ENCODE peak calls at places on chromosomes 2 and 18, in nine cellular contexts. C, W, Q, A, O, F, N, Z and R are unnamed samples.

GRCh38 chr2:85925216-85925671 is 36.5 kb upstream of the ST3GAL5 start:
- DNase-seq in C (no peak), W (no peak), Q (no peak), A (no peak), O (no peak), F (no peak), N (no peak), Z (no peak), R (no peak)

GRCh38 chr2:20509301-20509765 is 62.5 kb downstream of the RHOB start:
- DNase-seq in C (no peak), W (no peak), Q (no peak), A (no peak), O (no peak), F (peak), N (no peak), Z (no peak), R (no peak)

GRCh38 chr2:236892721-236893120 is 193.0 kb upstream of the COPS8 start:
- DNase-seq in C (no peak), W (no peak), Q (peak), A (no peak), O (no peak), F (no peak), N (no peak), Z (no peak), R (no peak)

GRCh38 chr2:74454654-74455511 is at the start of gene INO80B:
- DNase-seq in C (peak), W (peak), Q (peak), A (peak), O (peak), F (peak), N (peak), Z (peak), R (peak)

GRCh38 chr2:171895781-171896180 is 1.7 kb upstream of the SLC25A12 start:
- DNase-seq in C (no peak), W (no peak), Q (no peak), A (no peak), O (no peak), F (no peak), N (no peak), Z (no peak), R (no peak)

GRCh38 chr18:77049938-77050337 is 82.6 kb downstream of the MBP start:
- DNase-seq in C (no peak), W (no peak), Q (no peak), A (no peak), O (no peak), F (no peak), N (no peak), Z (no peak), R (no peak)

GRCh38 chr2:120888851-120889250 is 153.2 kb downstream of the GLI2 start:
- DNase-seq in C (no peak), W (no peak), Q (no peak), A (no peak), O (no peak), F (no peak), N (no peak), Z (no peak), R (no peak)

GRCh38 chr2:118642501-118642900 is 204.9 kb downstream of the EN1 start:
- DNase-seq in C (no peak), W (no peak), Q (no peak), A (no peak), O (no peak), F (no peak), N (no peak), Z (no peak), R (no peak)

GRCh38 chr2:218257390-218257981 is 3.3 kb upstream of the GPBAR1 start:
- DNase-seq in C (peak), W (peak), Q (peak), A (peak), O (peak), F (peak), N (peak), Z (no peak), R (no peak)